ENCODE peak calls at places on chromosomes 4 and X, in six cellular contexts. One of them, this sample, is unnamed.

GRCh38 chrX:10119399-10119990 is 37.3 kb upstream of the CLCN4 start:
- DNase-seq in OCI-LY7: peak; percentile 82
- DNase-seq in heart left ventricle: no peak
- DNase-seq in spleen: peak; percentile 85
- DNase-seq in ureter: peak; percentile 80
- DNase-seq in ACHN: peak; percentile 65
- DNase-seq in this sample: peak; percentile 77

GRCh38 chr4:24968992-24969391 is 56.1 kb upstream of the CCDC149 start:
- DNase-seq in OCI-LY7: no peak
- DNase-seq in heart left ventricle: no peak
- DNase-seq in spleen: no peak
- DNase-seq in ureter: no peak
- DNase-seq in ACHN: no peak
- DNase-seq in this sample: no peak

GRCh38 chr4:145760961-145761929 is 81.3 kb downstream of the C4orf51 start:
- DNase-seq in OCI-LY7: no peak
- DNase-seq in heart left ventricle: peak; percentile 68
- DNase-seq in spleen: peak; percentile 76
- DNase-seq in ureter: no peak
- DNase-seq in ACHN: no peak
- DNase-seq in this sample: peak; percentile 24

GRCh38 chr4:108249397-108249796 is 80.7 kb upstream of the LEF1 start:
- DNase-seq in OCI-LY7: no peak
- DNase-seq in heart left ventricle: no peak
- DNase-seq in spleen: no peak
- DNase-seq in ureter: no peak
- DNase-seq in ACHN: no peak
- DNase-seq in this sample: no peak

GRCh38 chr4:188691811-188692210 is 552.6 kb downstream of the TRIML1 start:
- DNase-seq in OCI-LY7: no peak
- DNase-seq in heart left ventricle: no peak
- DNase-seq in spleen: no peak
- DNase-seq in ureter: no peak
- DNase-seq in ACHN: no peak
- DNase-seq in this sample: no peak

GRCh38 chr4:142549726-142550463 is 296.2 kb downstream of the INPP4B start:
- DNase-seq in OCI-LY7: no peak
- DNase-seq in heart left ventricle: no peak
- DNase-seq in spleen: no peak
- DNase-seq in ureter: no peak
- DNase-seq in ACHN: no peak
- DNase-seq in this sample: no peak

GRCh38 chrX:2549874-2550273 is 49.1 kb upstream of the DHRSX start:
- DNase-seq in OCI-LY7: no peak
- DNase-seq in heart left ventricle: no peak
- DNase-seq in spleen: no peak
- DNase-seq in ureter: no peak
- DNase-seq in ACHN: no peak
- DNase-seq in this sample: no peak

GRCh38 chr4:25457053-25457715 is 80.1 kb downstream of the ANAPC4 start:
- DNase-seq in OCI-LY7: no peak
- DNase-seq in heart left ventricle: no peak
- DNase-seq in spleen: no peak
- DNase-seq in ureter: no peak
- DNase-seq in ACHN: peak; percentile 17
- DNase-seq in this sample: no peak

GRCh38 chr4:52006887-52007286 is 13.3 kb downstream of the LRRC66 start:
- DNase-seq in OCI-LY7: no peak
- DNase-seq in heart left ventricle: no peak
- DNase-seq in spleen: no peak
- DNase-seq in ureter: no peak
- DNase-seq in ACHN: no peak
- DNase-seq in this sample: no peak

GRCh38 chr4:99043346-99043745 is 45.2 kb downstream of the ADH5 start:
- DNase-seq in OCI-LY7: peak; percentile 54
- DNase-seq in heart left ventricle: no peak
- DNase-seq in spleen: no peak
- DNase-seq in ureter: no peak
- DNase-seq in ACHN: no peak
- DNase-seq in this sample: no peak

GRCh38 chrX:47030339-47030738 is 47.9 kb upstream of the RGN start:
- DNase-seq in OCI-LY7: peak; percentile 73
- DNase-seq in heart left ventricle: no peak
- DNase-seq in spleen: no peak
- DNase-seq in ureter: no peak
- DNase-seq in ACHN: peak; percentile 53
- DNase-seq in this sample: peak; percentile 66